ENCODE peak calls at places on chromosomes 13 and 19, in four cellular contexts. S is upper lobe of right lung, C is BE2C, T is heart left ventricle. Z is an unnamed sample.

GRCh38 chr13:100356889-100357288 is 231.7 kb downstream of the GGACT start:
- DNase-seq in T (no peak), S (no peak), C (no peak), Z (no peak)

GRCh38 chr13:46603165-46603603 is 50.2 kb downstream of the LRCH1 start:
- DNase-seq in S (no peak), T (no peak), C (no peak), Z (no peak)

GRCh38 chr19:2887391-2887914 is 13.3 kb upstream of the ZNF57 start:
- DNase-seq in C (peak), T (no peak), S (no peak), Z (peak)

GRCh38 chr19:13846533-13847032 is 30.4 kb upstream of the NANOS3 start:
- DNase-seq in S (peak), C (peak), T (peak), Z (peak)

GRCh38 chr19:5235458-5236219 is 105.0 kb downstream of the PTPRS start:
- DNase-seq in C (no peak), S (no peak), T (no peak), Z (no peak)

GRCh38 chr13:86892330-86892729 is 778.8 kb upstream of the SLITRK5 start:
- DNase-seq in S (no peak), C (no peak), T (no peak), Z (no peak)

GRCh38 chr19:49116544-49116943 is 2.4 kb downstream of the LIN7B start:
- DNase-seq in S (no peak), T (no peak), C (no peak), Z (no peak)

GRCh38 chr13:106259928-106260327 is 275.5 kb downstream of the EFNB2 start:
- DNase-seq in T (no peak), S (no peak), C (no peak), Z (no peak)

GRCh38 chr13:104320446-104320845 is 1254.2 kb upstream of the SLC10A2 start:
- DNase-seq in T (no peak), C (no peak), S (no peak), Z (no peak)

GRCh38 chr13:54091884-54092283 is 1063.3 kb downstream of the OLFM4 start:
- DNase-seq in T (no peak), C (no peak), S (no peak), Z (no peak)
- TF ChIP-seq CTCF in T (no peak), C (no peak), S (no peak), Z (no peak)

DNA sequence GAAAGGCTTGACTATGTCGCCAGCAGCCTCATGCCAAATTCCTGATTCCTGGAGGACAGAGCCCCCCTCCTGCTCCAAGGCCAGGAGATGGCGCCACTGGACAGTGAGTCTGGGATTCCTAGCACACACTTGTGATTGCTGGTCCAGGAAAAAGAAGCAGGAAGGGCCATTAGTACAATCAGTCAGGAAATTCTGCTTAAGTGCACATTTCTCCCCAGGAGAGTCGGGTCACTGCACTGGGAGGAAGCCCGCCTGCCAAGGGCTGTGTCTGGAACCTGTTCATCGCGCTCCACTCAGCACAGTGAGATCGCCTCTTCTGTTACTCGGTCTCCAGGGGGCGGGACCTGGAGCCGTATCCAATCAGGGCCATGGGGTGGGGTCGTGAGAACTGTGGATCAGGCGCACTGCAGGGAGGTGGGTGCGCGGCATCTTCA is 65.1 kb downstream of the ZNF823 start:
- DNase-seq in T (peak), C (peak), S (peak), Z (no peak)
- TF ChIP-seq CTCF in T (peak), C (peak), S (peak), Z (no peak)

DNA sequence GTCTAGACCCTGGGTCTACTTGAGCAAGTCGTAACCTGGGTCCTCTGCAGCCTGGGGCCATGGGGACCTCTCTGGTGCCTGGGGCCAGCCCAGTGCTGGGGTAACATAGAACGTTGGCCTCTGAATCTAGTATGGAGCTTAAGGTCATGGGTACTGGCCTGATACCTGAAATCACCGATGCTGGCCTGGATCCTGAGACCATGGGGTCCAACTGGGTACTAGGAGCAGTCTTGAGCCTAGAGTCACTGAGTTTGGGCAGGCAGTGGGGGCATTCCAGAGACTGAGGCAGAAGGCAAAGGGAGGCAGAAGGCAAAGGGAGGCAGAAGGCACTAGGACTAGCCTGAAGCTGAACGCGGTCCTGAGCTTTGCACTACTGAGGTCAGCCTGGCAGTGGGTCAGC is 1121.1 kb upstream of the PRR20A start:
- DNase-seq in C (no peak), S (no peak), T (no peak), Z (no peak)
- TF ChIP-seq CTCF in C (no peak), S (no peak), T (no peak), Z (no peak)

GRCh38 chr13:77893066-77893465 is 25.6 kb downstream of the EDNRB start:
- DNase-seq in S (no peak), C (no peak), T (no peak), Z (no peak)

GRCh38 chr13:77898097-77898496 is 20.5 kb downstream of the EDNRB start:
- DNase-seq in S (no peak), C (no peak), T (no peak), Z (no peak)

GRCh38 chr13:77896536-77896935 is 22.1 kb downstream of the EDNRB start:
- DNase-seq in C (no peak), T (peak), S (no peak), Z (no peak)

GRCh38 chr13:77894743-77895142 is 23.9 kb downstream of the EDNRB start:
- DNase-seq in C (no peak), T (peak), S (no peak), Z (no peak)

DNA sequence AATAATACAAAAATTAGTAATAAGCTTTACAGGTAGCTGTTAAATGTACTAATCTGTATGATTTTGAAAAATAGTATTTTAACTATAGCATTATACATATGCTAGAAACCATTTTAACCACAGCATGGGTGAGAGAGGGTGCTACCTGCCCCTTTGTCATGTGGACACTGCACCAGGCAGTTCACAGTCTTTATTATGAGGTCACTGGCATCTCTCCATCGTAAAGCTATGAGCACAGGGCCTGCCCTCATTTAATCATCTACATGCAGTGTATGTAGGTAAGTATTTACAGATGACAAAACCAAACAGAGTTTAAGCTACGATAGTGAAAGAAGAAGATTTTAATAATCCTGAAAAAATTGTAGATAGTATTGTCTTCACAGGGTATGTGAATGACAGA is 21.7 kb downstream of the EDNRB start:
- DNase-seq in C (no peak), S (no peak), T (no peak), Z (no peak)
- TF ChIP-seq CTCF in C (no peak), S (no peak), T (no peak), Z (no peak)

DNA sequence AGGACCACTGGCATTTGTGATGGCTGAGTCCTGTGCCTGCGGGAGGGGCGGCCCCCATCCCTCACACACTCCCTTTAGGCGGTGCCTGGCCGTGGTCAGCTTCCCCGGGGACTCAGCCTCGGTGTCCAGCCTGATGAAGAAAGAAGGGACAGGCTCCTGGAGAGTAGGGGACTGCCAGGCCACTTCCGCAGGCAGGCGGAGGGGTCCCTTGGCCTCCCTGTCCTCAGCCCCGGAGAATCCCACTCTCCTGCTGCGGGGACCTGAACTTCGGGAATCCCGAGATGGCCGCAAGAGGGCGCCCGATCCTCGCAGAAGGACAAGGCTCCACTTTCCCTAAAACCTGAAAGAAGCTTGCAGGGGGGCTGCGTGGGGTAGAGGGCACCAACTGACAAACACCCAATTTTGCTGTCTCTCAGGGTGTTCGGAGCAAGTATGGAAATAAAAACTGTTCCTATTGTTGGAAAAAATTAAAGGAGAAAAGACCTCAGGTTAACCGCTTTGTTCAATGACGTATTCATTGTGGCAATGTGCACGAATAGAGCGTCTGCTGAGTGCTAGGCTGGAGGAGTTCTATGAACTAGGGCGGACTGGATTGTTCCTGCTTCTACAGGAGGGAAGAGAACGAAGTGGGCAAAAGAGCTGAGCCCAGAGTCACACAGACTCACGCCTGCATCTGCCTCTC is 297.3 kb downstream of the ZNF536 start:
- DNase-seq in S (peak), C (peak), T (peak), Z (no peak)
- TF ChIP-seq CTCF in S (peak), C (peak), T (peak), Z (no peak)

Z was measured in activated B cell treated with CpG ODN at 0.5 μM for 24 hours.